ENCODE peak calls at places on chromosomes 16 and 17, in four cellular contexts. X, D, Z and V are unnamed samples.

GRCh38 chr17:40025991-40026815 is 11.0 kb downstream of the CSF3 start:
- DNase-seq in X (no peak), D (no peak), Z (no peak), V (no peak)

GRCh38 chr17:83114706-83115105 is 35.3 kb downstream of the METRNL start:
- DNase-seq in X (no peak), D (no peak), Z (no peak), V (no peak)

GRCh38 chr16:72739577-72739976 is 308.4 kb downstream of the ZFHX3 start:
- DNase-seq in X (no peak), D (no peak), Z (no peak), V (no peak)

GRCh38 chr16:74568961-74569631 is 37.8 kb downstream of the GLG1 start:
- DNase-seq in X (no peak), D (no peak), Z (no peak), V (no peak)

GRCh38 chr16:64589836-64590235 is 532.0 kb downstream of the CDH11 start:
- DNase-seq in X (no peak), D (no peak), Z (no peak), V (no peak)

GRCh38 chr16:59597269-59597668 is 863.2 kb upstream of the GOT2 start:
- DNase-seq in X (no peak), D (no peak), Z (no peak), V (no peak)

GRCh38 chr16:80006175-80006895 is 405.8 kb upstream of the MAF start:
- DNase-seq in X (no peak), D (no peak), Z (no peak), V (no peak)

GRCh38 chr16:87850009-87851006 is 19.0 kb downstream of the SLC7A5 start:
- DNase-seq in X (peak), D (peak), Z (peak), V (peak)

GRCh38 chr17:2024572-2025219 is 438 bp downstream of the RTN4RL1 start:
- DNase-seq in X (no peak), D (no peak), Z (no peak), V (no peak)

GRCh38 chr16:25464058-25464457 is 206.4 kb upstream of the ZKSCAN2 start:
- DNase-seq in X (no peak), D (no peak), Z (no peak), V (no peak)

GRCh38 chr17:44293509-44294226 is 14.7 kb upstream of the RUNDC3A start:
- DNase-seq in X (no peak), D (no peak), Z (no peak), V (no peak)

GRCh38 chr16:79599256-79599836 is 1.2 kb downstream of the MAF start:
- DNase-seq in X (no peak), D (no peak), Z (no peak), V (peak)

GRCh38 chr17:76271669-76272540 is 6.8 kb downstream of the UBALD2 start:
- DNase-seq in X (no peak), D (peak), Z (peak), V (peak)

GRCh38 chr17:3730881-3731429 is 7.3 kb downstream of the HASPIN start:
- DNase-seq in X (no peak), D (no peak), Z (no peak), V (no peak)

GRCh38 chr17:9115446-9116265 is 94.3 kb downstream of the NTN1 start:
- DNase-seq in X (no peak), D (peak), Z (no peak), V (no peak)

GRCh38 chr16:4217246-4218131 is 24.4 kb downstream of the SRL start:
- DNase-seq in X (no peak), D (no peak), Z (no peak), V (no peak)

GRCh38 chr17:73205326-73205980 is 12.6 kb downstream of the COG1 start:
- DNase-seq in X (no peak), D (no peak), Z (no peak), V (no peak)

GRCh38 chr16:27463741-27464662 is 62.0 kb downstream of the IL21R start:
- DNase-seq in X (peak), D (no peak), Z (no peak), V (peak)

GRCh38 chr16:77946834-77947233 is 75.5 kb upstream of the CLEC3A start:
- DNase-seq in X (no peak), D (no peak), Z (no peak), V (no peak)

GRCh38 chr17:7969434-7969833 is 33.0 kb upstream of the GUCY2D start:
- DNase-seq in X (no peak), D (no peak), Z (no peak), V (no peak)

GRCh38 chr17:50556803-50557202 is 3.7 kb upstream of the CACNA1G start:
- DNase-seq in X (no peak), D (no peak), Z (no peak), V (no peak)

GRCh38 chr17:48542114-48542955 is 2.6 kb downstream of the HOXB2 start:
- DNase-seq in X (no peak), D (no peak), Z (no peak), V (peak)

GRCh38 chr16:48864055-48864454 is 254.1 kb upstream of the N4BP1 start:
- DNase-seq in X (no peak), D (no peak), Z (no peak), V (no peak)

GRCh38 chr17:51770031-51770759 is 388.3 kb downstream of the CA10 start:
- DNase-seq in X (no peak), D (no peak), Z (no peak), V (no peak)

GRCh38 chr17:65064452-65065019 is 8.0 kb upstream of the GNA13 start:
- DNase-seq in X (no peak), D (no peak), Z (no peak), V (no peak)

GRCh38 chr17:35299108-35299507 is 56.2 kb downstream of the SLFN5 start:
- DNase-seq in X (no peak), D (no peak), Z (no peak), V (no peak)

GRCh38 chr17:75573994-75574393 is 13.6 kb upstream of the MYO15B start:
- DNase-seq in X (no peak), D (no peak), Z (no peak), V (no peak)

GRCh38 chr17:7897773-7898172 is 9.2 kb downstream of the CHD3 start:
- DNase-seq in X (no peak), D (no peak), Z (no peak), V (no peak)

GRCh38 chr17:565506-565905 is 149.1 kb downstream of the VPS53 start:
- DNase-seq in X (no peak), D (no peak), Z (no peak), V (no peak)